ENCODE peak calls at places on chromosomes 2 and 18, in six cellular contexts. One of them, this sample, is unnamed.

GRCh38 chr2:28377984-28378678 is 14.5 kb upstream of the FOSL2 start:
- DNase-seq in T follicular helper cell: no peak
- DNase-seq in K562: no peak
- DNase-seq in glutamatergic neuron: no peak
- DNase-seq in heart left ventricle: no peak
- DNase-seq in GM10248: no peak
- DNase-seq in this sample: no peak

GRCh38 chr2:98514879-98515570 is 70.4 kb downstream of the INPP4A start:
- DNase-seq in heart left ventricle: no peak
- DNase-seq in K562: peak
- DNase-seq in GM10248: no peak
- DNase-seq in T follicular helper cell: no peak
- DNase-seq in glutamatergic neuron: no peak
- DNase-seq in this sample: no peak

GRCh38 chr2:62216616-62217015 is 20.7 kb downstream of the B3GNT2 start:
- DNase-seq in K562: no peak
- DNase-seq in glutamatergic neuron: no peak
- DNase-seq in GM10248: no peak
- DNase-seq in heart left ventricle: no peak
- DNase-seq in T follicular helper cell: no peak
- DNase-seq in this sample: no peak

GRCh38 chr2:166329465-166329864 is 46.3 kb downstream of the SCN9A start:
- DNase-seq in heart left ventricle: no peak
- DNase-seq in glutamatergic neuron: no peak
- DNase-seq in K562: no peak
- DNase-seq in T follicular helper cell: no peak
- DNase-seq in GM10248: no peak
- DNase-seq in this sample: no peak

GRCh38 chr2:8581601-8582041 is 100.2 kb upstream of the ID2 start:
- DNase-seq in GM10248: no peak
- DNase-seq in K562: peak
- DNase-seq in heart left ventricle: no peak
- DNase-seq in glutamatergic neuron: no peak
- DNase-seq in T follicular helper cell: no peak
- DNase-seq in this sample: peak

GRCh38 chr2:203893386-203893785 is 25.8 kb downstream of the CTLA4 start:
- DNase-seq in heart left ventricle: peak
- DNase-seq in glutamatergic neuron: no peak
- DNase-seq in GM10248: no peak
- DNase-seq in K562: no peak
- DNase-seq in T follicular helper cell: no peak
- DNase-seq in this sample: peak

GRCh38 chr2:159710601-159711180 is 1.6 kb upstream of the MARCHF7 start:
- DNase-seq in glutamatergic neuron: no peak
- DNase-seq in K562: no peak
- DNase-seq in heart left ventricle: no peak
- DNase-seq in GM10248: no peak
- DNase-seq in T follicular helper cell: no peak
- DNase-seq in this sample: no peak

GRCh38 chr2:121530210-121530562 is 494 bp upstream of the RNU4ATAC start:
- DNase-seq in heart left ventricle: peak
- DNase-seq in K562: no peak
- DNase-seq in GM10248: peak
- DNase-seq in T follicular helper cell: no peak
- DNase-seq in glutamatergic neuron: peak
- DNase-seq in this sample: peak

GRCh38 chr2:216202602-216203250 is 93.6 kb downstream of the XRCC5 start:
- DNase-seq in K562: no peak
- DNase-seq in T follicular helper cell: no peak
- DNase-seq in glutamatergic neuron: no peak
- DNase-seq in GM10248: no peak
- DNase-seq in heart left ventricle: no peak
- DNase-seq in this sample: no peak

GRCh38 chr18:72652990-72653593 is 109.0 kb upstream of the CBLN2 start:
- DNase-seq in K562: peak
- DNase-seq in heart left ventricle: no peak
- DNase-seq in T follicular helper cell: no peak
- DNase-seq in GM10248: peak
- DNase-seq in glutamatergic neuron: peak
- DNase-seq in this sample: no peak

GRCh38 chr2:86036790-86037138 is 68.9 kb downstream of the POLR1A start:
- DNase-seq in heart left ventricle: no peak
- DNase-seq in GM10248: no peak
- DNase-seq in K562: no peak
- DNase-seq in glutamatergic neuron: no peak
- DNase-seq in T follicular helper cell: no peak
- DNase-seq in this sample: peak

This sample was measured in Right ventricle myocardium superior.